ENCODE peak calls at places on chromosomes 2 and 18, in eight cellular contexts. G is kidney glomerular epithelial cell; E is stimulated activated naive CD4-positive, alpha-beta T cell; W is SHP77 treated with DMSO at 0.1 percent for 48 hours; T is Karpas-422; Y is stimulated activated CD4-positive, alpha-beta T cell treated with anti-CD3 and anti-CD28 coated beads, Interleukin-4, amount 100 ng/mL, for 24 hours; X is small intestine; Q is H4. V is an unnamed sample.

GRCh38 chr2:113240915-113241911 is 37.5 kb downstream of the PAX8 start:
- DNase-seq in G (peak; percentile 100), W (peak; percentile 3), X (peak; percentile 58), Y (peak; percentile 69), E (no peak), Q (peak; percentile 98), T (no peak), V (no peak)

GRCh38 chr18:24488824-24489493 is 28.5 kb downstream of the HRH4 start:
- DNase-seq in Q (peak; percentile 11), X (peak; percentile 25), Y (peak; percentile 13), W (no peak), E (peak; percentile 16), G (peak; percentile 43), T (peak; percentile 82), V (no peak)

GRCh38 chr2:27320958-27321543 is 1.8 kb downstream of the MPV17 start:
- DNase-seq in W (peak; percentile 65), T (no peak), Q (peak; percentile 94), X (peak; percentile 86), G (peak; percentile 97), Y (no peak), E (no peak), V (peak; percentile 50)

GRCh38 chr2:200741468-200742202 is 70.1 kb upstream of the BZW1 start:
- DNase-seq in E (no peak), T (peak; percentile 32), G (no peak), Q (no peak), W (no peak), Y (no peak), X (no peak), V (peak; percentile 68)

GRCh38 chr2:179525340-179525739 is 260.7 kb upstream of the SESTD1 start:
- DNase-seq in G (no peak), E (no peak), T (no peak), Y (no peak), W (no peak), X (no peak), Q (no peak), V (no peak)

GRCh38 chr2:199456383-199457146 is 1.2 kb downstream of the SATB2 start:
- DNase-seq in Q (no peak), E (no peak), W (no peak), G (no peak), T (no peak), Y (no peak), X (no peak), V (no peak)

GRCh38 chr18:32920796-32921787 is 148.3 kb upstream of the KLHL14 start:
- DNase-seq in Q (peak; percentile 89), X (no peak), W (peak; percentile 19), Y (no peak), E (no peak), T (no peak), G (peak; percentile 83), V (no peak)

GRCh38 chr2:163469561-163469962 is 266.2 kb downstream of the FIGN start:
- DNase-seq in T (no peak), W (no peak), Y (no peak), G (peak; percentile 19), E (no peak), X (no peak), Q (no peak), V (no peak)

GRCh38 chr2:215713393-215713792 is 277.5 kb upstream of the FN1 start:
- DNase-seq in X (peak; percentile 5), E (no peak), W (no peak), T (no peak), Y (no peak), Q (peak; percentile 67), G (peak; percentile 82), V (no peak)

GRCh38 chr2:160282063-160282580 is 82.0 kb upstream of the ITGB6 start:
- DNase-seq in Q (no peak), W (no peak), T (no peak), E (no peak), G (no peak), X (no peak), Y (no peak), V (no peak)

GRCh38 chr2:111946294-111947114 is 48.1 kb downstream of the MERTK start:
- DNase-seq in T (no peak), E (no peak), X (peak; percentile 97), G (peak; percentile 49), Q (peak; percentile 94), Y (no peak), W (peak; percentile 32), V (peak; percentile 70)

GRCh38 chr2:43152711-43153627 is 73.4 kb downstream of the ZFP36L2 start:
- DNase-seq in Q (no peak), T (no peak), W (no peak), Y (no peak), G (no peak), E (no peak), X (peak; percentile 47), V (no peak)

GRCh38 chr2:44148997-44149396 is 19.7 kb upstream of the PPM1B start:
- DNase-seq in T (no peak), W (no peak), Q (no peak), G (no peak), E (no peak), Y (no peak), X (no peak), V (no peak)

GRCh38 chr2:19111297-19111696 is 247.1 kb downstream of the OSR1 start:
- DNase-seq in T (no peak), W (no peak), Q (no peak), Y (no peak), E (no peak), G (no peak), X (no peak), V (no peak)

GRCh38 chr2:17300141-17300540 is 218.1 kb downstream of the RAD51AP2 start:
- DNase-seq in W (no peak), G (peak; percentile 67), Y (no peak), E (no peak), X (no peak), Q (no peak), T (no peak), V (no peak)

V was measured in colonic mucosa.